ENCODE peak calls at places on chromosomes 7 and 10, in seven cellular contexts. C is heart right ventricle; D is colonic mucosa; P is GM23248; I is heart left ventricle; Z is CD4-positive, CD25-positive, alpha-beta regulatory T cell; Q is PC-3. B is an unnamed sample.

GRCh38 chr7:87474533-87475358 is 734 bp downstream of the ABCB4 start:
- DNase-seq in C (no peak), D (peak; percentile 32), P (peak; percentile 84), I (peak; percentile 22), Z (no peak), Q (peak; percentile 55), B (no peak)

GRCh38 chr10:93992400-93993030 is 1.2 kb upstream of the PLCE1 start:
- DNase-seq in C (no peak), D (no peak), P (peak; percentile 65), I (no peak), Z (no peak), Q (peak; percentile 22), B (no peak)

GRCh38 chr10:43380610-43381222 is 9.3 kb downstream of the FXYD4 start:
- DNase-seq in C (no peak), D (no peak), P (peak; percentile 50), I (no peak), Z (no peak), Q (peak; percentile 43), B (no peak)

GRCh38 chr7:149459540-149460433 is 1.1 kb downstream of the ZNF777 start:
- DNase-seq in C (no peak), D (no peak), P (peak; percentile 64), I (no peak), Z (peak; percentile 15), Q (peak; percentile 15), B (no peak)

GRCh38 chr10:7532723-7533498 is 122.1 kb upstream of the SFMBT2 start:
- DNase-seq in C (no peak), D (no peak), P (no peak), I (no peak), Z (no peak), Q (no peak), B (no peak)

GRCh38 chr10:78964952-78965633 is 103.7 kb upstream of the ZMIZ1 start:
- DNase-seq in C (peak; percentile 45), D (no peak), P (peak; percentile 26), I (no peak), Z (no peak), Q (peak; percentile 100), B (no peak)

GRCh38 chr7:80884511-80885195 is 34.2 kb downstream of the SEMA3C start:
- DNase-seq in C (no peak), D (no peak), P (peak; percentile 41), I (no peak), Z (no peak), Q (no peak), B (no peak)

GRCh38 chr10:61992683-61993629 is 91.5 kb downstream of the ARID5B start:
- DNase-seq in C (no peak), D (peak; percentile 62), P (peak; percentile 93), I (peak; percentile 49), Z (peak; percentile 90), Q (peak; percentile 50), B (peak; percentile 34)

GRCh38 chr10:24382596-24382978 is 173.6 kb downstream of the KIAA1217 start:
- DNase-seq in C (no peak), D (no peak), P (no peak), I (no peak), Z (no peak), Q (no peak), B (no peak)

GRCh38 chr7:130221341-130221740 is 13.7 kb downstream of the SSMEM1 start:
- DNase-seq in C (no peak), D (no peak), P (no peak), I (no peak), Z (no peak), Q (no peak), B (no peak)

GRCh38 chr10:132607961-132608495 is 70.4 kb downstream of the INPP5A start:
- DNase-seq in C (peak; percentile 12), D (no peak), P (no peak), I (no peak), Z (no peak), Q (no peak), B (no peak)

GRCh38 chr10:625335-625699 is 64.2 kb downstream of the DIP2C start:
- DNase-seq in C (peak; percentile 72), D (no peak), P (no peak), I (peak; percentile 84), Z (no peak), Q (no peak), B (no peak)

GRCh38 chr7:47568569-47568968 is 13.3 kb downstream of the TNS3 start:
- DNase-seq in C (no peak), D (no peak), P (no peak), I (peak; percentile 65), Z (no peak), Q (no peak), B (no peak)

GRCh38 chr10:77637986-77638765 is 568 bp upstream of the KCNMA1 start:
- DNase-seq in C (no peak), D (no peak), P (peak; percentile 78), I (no peak), Z (no peak), Q (peak; percentile 78), B (no peak)

GRCh38 chr10:77636286-77636966 is 1.2 kb downstream of the KCNMA1 start:
- DNase-seq in C (no peak), D (no peak), P (peak; percentile 47), I (no peak), Z (no peak), Q (no peak), B (no peak)

GRCh38 chr10:77636967-77637473 is 588 bp downstream of the KCNMA1 start:
- DNase-seq in C (no peak), D (no peak), P (peak; percentile 48), I (no peak), Z (no peak), Q (no peak), B (no peak)

GRCh38 chr10:77638766-77639101 is 1.1 kb upstream of the KCNMA1 start:
- DNase-seq in C (no peak), D (no peak), P (no peak), I (no peak), Z (no peak), Q (no peak), B (no peak)

GRCh38 chr10:77637474-77637985 is at the start of gene KCNMA1:
- DNase-seq in C (no peak), D (no peak), P (peak; percentile 61), I (peak; percentile 33), Z (no peak), Q (peak; percentile 79), B (no peak)
- H3K27ac ChIP-seq in C (no peak within 1 kb of the TSS), D (peak within 1 kb of the TSS; percentile 17), P (no peak within 1 kb of the TSS), I (no peak within 1 kb of the TSS), Z (no peak within 1 kb of the TSS), Q (peak within 1 kb of the TSS; percentile 1), B (no peak within 1 kb of the TSS)

GRCh38 chr10:3238115-3238871 is 65.7 kb upstream of the PITRM1 start:
- DNase-seq in C (no peak), D (no peak), P (no peak), I (no peak), Z (no peak), Q (no peak), B (no peak)

GRCh38 chr10:3241128-3242057 is 68.8 kb upstream of the PITRM1 start:
- DNase-seq in C (no peak), D (no peak), P (no peak), I (no peak), Z (no peak), Q (no peak), B (no peak)

GRCh38 chr10:3237530-3237929 is 64.9 kb upstream of the PITRM1 start:
- DNase-seq in C (no peak), D (no peak), P (no peak), I (no peak), Z (no peak), Q (no peak), B (no peak)

GRCh38 chr10:3239920-3240909 is 67.6 kb upstream of the PITRM1 start:
- DNase-seq in C (no peak), D (no peak), P (no peak), I (no peak), Z (no peak), Q (no peak), B (no peak)

DNA sequence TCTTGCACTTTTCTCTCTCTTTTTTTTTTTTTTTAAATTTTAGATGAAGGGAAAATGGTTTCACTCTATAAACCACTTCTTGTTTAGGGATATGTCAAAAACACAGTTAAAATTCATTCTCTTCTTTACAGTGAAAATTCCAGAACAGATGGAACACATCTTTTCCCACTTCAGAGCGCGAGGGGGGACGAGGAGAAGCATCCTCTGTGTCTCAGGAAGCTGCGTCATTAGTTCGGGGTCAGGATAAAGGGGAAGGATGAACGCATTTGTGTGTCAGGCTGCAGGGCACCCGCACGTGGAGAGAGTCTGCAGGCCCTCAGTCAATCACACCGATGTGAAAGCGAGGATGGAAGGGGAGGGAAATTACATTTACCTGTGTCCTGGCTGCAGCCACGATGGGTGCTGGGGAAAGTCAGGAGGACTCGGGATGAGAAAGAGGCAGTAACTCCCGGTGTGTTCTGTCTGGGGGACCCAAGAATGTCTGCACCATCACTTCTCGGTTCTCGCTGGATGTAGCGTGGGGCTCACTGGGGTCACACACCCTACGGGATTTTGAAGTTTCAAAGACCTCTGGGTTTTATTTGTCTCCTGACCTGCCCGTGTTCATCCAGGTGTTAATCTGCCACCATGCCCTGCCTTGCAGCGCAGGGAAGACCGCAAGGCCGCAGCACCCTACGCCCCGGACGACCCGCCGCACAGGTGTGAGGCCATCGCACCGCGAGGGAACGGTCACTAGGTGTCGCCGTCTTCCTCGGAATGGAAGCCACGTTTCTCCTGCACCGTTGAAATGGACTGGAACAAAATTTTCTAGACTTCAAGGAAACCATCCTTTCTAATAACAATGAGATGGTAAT is 66.7 kb upstream of the PITRM1 start:
- DNase-seq in C (peak; percentile 77), D (peak; percentile 74), P (peak; percentile 78), I (peak; percentile 70), Z (peak; percentile 67), Q (peak; percentile 29), B (peak; percentile 72)
- H3K27ac ChIP-seq in C (peak overlapping the region; percentile 72), D (no peak overlapping the region), P (no peak overlapping the region), I (peak overlapping the region; percentile 70), Z (no peak overlapping the region), Q (no peak overlapping the region), B (no peak overlapping the region)

GRCh38 chr7:30855936-30856335 is 55.7 kb upstream of the AQP1 start:
- DNase-seq in C (no peak), D (no peak), P (no peak), I (no peak), Z (no peak), Q (no peak), B (no peak)
- H3K27ac ChIP-seq in C (no peak overlapping the region), D (no peak overlapping the region), P (no peak overlapping the region), I (no peak overlapping the region), Z (no peak overlapping the region), Q (no peak overlapping the region), B (no peak overlapping the region)

GRCh38 chr10:100007239-100008141 is 2.3 kb downstream of the DNMBP start:
- DNase-seq in C (no peak), D (no peak), P (peak; percentile 45), I (no peak), Z (no peak), Q (no peak), B (no peak)

GRCh38 chr10:100008708-100009282 is 952 bp downstream of the DNMBP start:
- DNase-seq in C (no peak), D (no peak), P (peak; percentile 51), I (no peak), Z (no peak), Q (peak; percentile 48), B (no peak)

GRCh38 chr10:100008142-100008522 is 1.6 kb downstream of the DNMBP start:
- DNase-seq in C (no peak), D (no peak), P (peak; percentile 85), I (no peak), Z (no peak), Q (peak; percentile 66), B (no peak)

GRCh38 chr10:100006241-100006886 is 3.4 kb downstream of the DNMBP start:
- DNase-seq in C (no peak), D (no peak), P (peak; percentile 98), I (no peak), Z (peak; percentile 60), Q (peak; percentile 91), B (no peak)

GRCh38 chr10:100004805-100005510 is 4.8 kb downstream of the DNMBP start:
- DNase-seq in C (no peak), D (no peak), P (peak; percentile 35), I (no peak), Z (no peak), Q (no peak), B (no peak)
- H3K27ac ChIP-seq in C (peak overlapping the region; percentile 74), D (peak overlapping the region; percentile 62), P (peak overlapping the region; percentile 86), I (no peak overlapping the region), Z (no peak overlapping the region), Q (peak overlapping the region; percentile 95), B (no peak overlapping the region)